ENCODE peak calls at places on chromosomes 11 and 22, in nine cellular contexts. E is Peyer's patch, S is H9, H is SK-N-SH, J is right atrium auricular region, R is GM10248, Q is A549, N is OCI-LY7, G is left ventricle myocardium inferior. T is an unnamed sample.

GRCh38 chr22:41638124-41638523 is 17.0 kb downstream of the XRCC6 start:
- DNase-seq in E (no peak), S (no peak), H (no peak), J (no peak), R (no peak), Q (peak), N (no peak), G (no peak), T (no peak)

GRCh38 chr11:126423743-126424142 is 68.3 kb downstream of the ST3GAL4 start:
- DNase-seq in E (no peak), S (no peak), H (no peak), J (no peak), R (no peak), Q (no peak), N (no peak), G (no peak), T (no peak)

GRCh38 chr22:45905924-45906865 is 70.8 kb downstream of the WNT7B start:
- DNase-seq in E (no peak), S (no peak), H (no peak), J (peak), R (no peak), Q (no peak), N (no peak), G (peak), T (no peak)

GRCh38 chr11:111417011-111417765 is 38.1 kb upstream of the POU2AF1 start:
- DNase-seq in E (no peak), S (no peak), H (no peak), J (no peak), R (peak), Q (no peak), N (peak), G (no peak), T (no peak)

GRCh38 chr22:35894464-35894878 is 134.2 kb downstream of the RBFOX2 start:
- DNase-seq in E (no peak), S (no peak), H (no peak), J (no peak), R (no peak), Q (no peak), N (peak), G (no peak), T (no peak)

GRCh38 chr11:126853732-126854131 is 146.8 kb downstream of the KIRREL3 start:
- DNase-seq in E (no peak), S (no peak), H (no peak), J (no peak), R (no peak), Q (peak), N (no peak), G (no peak), T (no peak)

GRCh38 chr11:57375490-57375889 is 5.5 kb downstream of the PRG3 start:
- DNase-seq in E (no peak), S (no peak), H (peak), J (no peak), R (no peak), Q (no peak), N (no peak), G (no peak), T (no peak)

GRCh38 chr22:21455334-21456089 is 11.7 kb upstream of the TMEM191C start:
- DNase-seq in E (no peak), S (peak), H (no peak), J (peak), R (no peak), Q (no peak), N (no peak), G (no peak), T (peak)

GRCh38 chr11:34564406-34564805 is 50.8 kb upstream of the ELF5 start:
- DNase-seq in E (no peak), S (peak), H (no peak), J (no peak), R (no peak), Q (no peak), N (no peak), G (no peak), T (no peak)

GRCh38 chr11:83007909-83008580 is 63.7 kb downstream of the RAB30 start:
- DNase-seq in E (peak), S (no peak), H (peak), J (peak), R (peak), Q (no peak), N (peak), G (peak), T (peak)

GRCh38 chr22:19168088-19168890 is 10.2 kb downstream of the SLC25A1 start:
- DNase-seq in E (no peak), S (peak), H (no peak), J (no peak), R (no peak), Q (no peak), N (no peak), G (no peak), T (no peak)

GRCh38 chr22:17972385-17973181 is 51.8 kb downstream of the MICAL3 start:
- DNase-seq in E (no peak), S (no peak), H (no peak), J (no peak), R (no peak), Q (peak), N (no peak), G (no peak), T (no peak)

GRCh38 chr11:36398261-36398953 is 102.3 kb downstream of the PRR5L start:
- DNase-seq in E (no peak), S (no peak), H (no peak), J (no peak), R (no peak), Q (no peak), N (no peak), G (no peak), T (no peak)

GRCh38 chr11:35174666-35175065 is 35.7 kb downstream of the CD44 start:
- DNase-seq in E (no peak), S (no peak), H (no peak), J (no peak), R (no peak), Q (no peak), N (no peak), G (no peak), T (no peak)

GRCh38 chr11:65898656-65899355 is 1.4 kb downstream of the FOSL1 start:
- DNase-seq in E (no peak), S (no peak), H (no peak), J (no peak), R (no peak), Q (no peak), N (no peak), G (no peak), T (no peak)

GRCh38 chr11:94638902-94639373 is 71.8 kb downstream of the PIWIL4 start:
- DNase-seq in E (no peak), S (no peak), H (no peak), J (no peak), R (peak), Q (no peak), N (no peak), G (no peak), T (no peak)

GRCh38 chr11:63903884-63904283 is 13.1 kb downstream of the RCOR2 start:
- DNase-seq in E (no peak), S (no peak), H (no peak), J (no peak), R (no peak), Q (no peak), N (no peak), G (no peak), T (no peak)

GRCh38 chr11:63897459-63898156 is 19.4 kb downstream of the RCOR2 start:
- DNase-seq in E (no peak), S (no peak), H (no peak), J (no peak), R (no peak), Q (no peak), N (no peak), G (no peak), T (no peak)

GRCh38 chr11:63905179-63905578 is 11.8 kb downstream of the RCOR2 start:
- DNase-seq in E (no peak), S (no peak), H (no peak), J (no peak), R (no peak), Q (no peak), N (no peak), G (no peak), T (no peak)

GRCh38 chr11:63904743-63905142 is 12.2 kb downstream of the RCOR2 start:
- DNase-seq in E (no peak), S (no peak), H (no peak), J (no peak), R (no peak), Q (no peak), N (no peak), G (no peak), T (no peak)

GRCh38 chr11:63901660-63902059 is 15.3 kb downstream of the RCOR2 start:
- DNase-seq in E (no peak), S (no peak), H (peak), J (no peak), R (no peak), Q (peak), N (no peak), G (no peak), T (no peak)
- TF ChIP-seq CTCF in E (no peak), S (peak), H (peak), J (no peak), R (no peak), Q (peak), N (peak), G (peak), T (peak)

GRCh38 chr11:87031433-87032170 is 6.1 kb upstream of the TMEM135 start:
- DNase-seq in E (no peak), S (no peak), H (no peak), J (no peak), R (no peak), Q (no peak), N (no peak), G (no peak), T (no peak)

GRCh38 chr11:87028688-87029087 is 9.0 kb upstream of the TMEM135 start:
- DNase-seq in E (no peak), S (no peak), H (no peak), J (no peak), R (no peak), Q (no peak), N (no peak), G (no peak), T (no peak)

GRCh38 chr11:87035976-87036583 is 1.7 kb upstream of the TMEM135 start:
- DNase-seq in E (no peak), S (no peak), H (no peak), J (no peak), R (no peak), Q (no peak), N (peak), G (no peak), T (no peak)

GRCh38 chr11:87033561-87033960 is 4.2 kb upstream of the TMEM135 start:
- DNase-seq in E (no peak), S (no peak), H (no peak), J (no peak), R (no peak), Q (no peak), N (no peak), G (no peak), T (no peak)

GRCh38 chr11:87030458-87031054 is 7.2 kb upstream of the TMEM135 start:
- DNase-seq in E (no peak), S (no peak), H (no peak), J (no peak), R (no peak), Q (peak), N (no peak), G (no peak), T (no peak)
- TF ChIP-seq CTCF in E (no peak), S (no peak), H (no peak), J (no peak), R (no peak), Q (no peak), N (no peak), G (no peak), T (no peak)

GRCh38 chr11:62149986-62150886 is 26.4 kb downstream of the INCENP start:
- DNase-seq in E (no peak), S (peak), H (no peak), J (no peak), R (no peak), Q (no peak), N (no peak), G (no peak), T (no peak)

GRCh38 chr11:62146476-62147200 is 22.8 kb downstream of the INCENP start:
- DNase-seq in E (no peak), S (peak), H (peak), J (peak), R (no peak), Q (no peak), N (no peak), G (no peak), T (no peak)

GRCh38 chr11:62145261-62145871 is 21.6 kb downstream of the INCENP start:
- DNase-seq in E (no peak), S (peak), H (peak), J (peak), R (no peak), Q (no peak), N (no peak), G (no peak), T (no peak)

GRCh38 chr11:62148271-62148980 is 24.6 kb downstream of the INCENP start:
- DNase-seq in E (no peak), S (no peak), H (no peak), J (no peak), R (no peak), Q (no peak), N (no peak), G (no peak), T (no peak)

GRCh38 chr11:62147545-62147944 is 23.7 kb downstream of the INCENP start:
- DNase-seq in E (no peak), S (peak), H (peak), J (peak), R (no peak), Q (no peak), N (no peak), G (no peak), T (no peak)
- TF ChIP-seq CTCF in E (no peak), S (no peak), H (no peak), J (no peak), R (no peak), Q (no peak), N (peak), G (no peak), T (no peak)

GRCh38 chr22:49999901-50000586 is 12.5 kb downstream of the IL17REL start:
- DNase-seq in E (no peak), S (no peak), H (peak), J (no peak), R (no peak), Q (no peak), N (no peak), G (no peak), T (no peak)

GRCh38 chr22:49999063-49999900 is 13.3 kb downstream of the IL17REL start:
- DNase-seq in E (peak), S (peak), H (peak), J (no peak), R (peak), Q (no peak), N (no peak), G (no peak), T (peak)

GRCh38 chr22:50002791-50003190 is 9.8 kb downstream of the IL17REL start:
- DNase-seq in E (no peak), S (no peak), H (no peak), J (no peak), R (no peak), Q (no peak), N (no peak), G (no peak), T (no peak)

GRCh38 chr22:50000587-50001387 is 11.8 kb downstream of the IL17REL start:
- DNase-seq in E (no peak), S (no peak), H (peak), J (no peak), R (no peak), Q (no peak), N (no peak), G (no peak), T (no peak)

DNA sequence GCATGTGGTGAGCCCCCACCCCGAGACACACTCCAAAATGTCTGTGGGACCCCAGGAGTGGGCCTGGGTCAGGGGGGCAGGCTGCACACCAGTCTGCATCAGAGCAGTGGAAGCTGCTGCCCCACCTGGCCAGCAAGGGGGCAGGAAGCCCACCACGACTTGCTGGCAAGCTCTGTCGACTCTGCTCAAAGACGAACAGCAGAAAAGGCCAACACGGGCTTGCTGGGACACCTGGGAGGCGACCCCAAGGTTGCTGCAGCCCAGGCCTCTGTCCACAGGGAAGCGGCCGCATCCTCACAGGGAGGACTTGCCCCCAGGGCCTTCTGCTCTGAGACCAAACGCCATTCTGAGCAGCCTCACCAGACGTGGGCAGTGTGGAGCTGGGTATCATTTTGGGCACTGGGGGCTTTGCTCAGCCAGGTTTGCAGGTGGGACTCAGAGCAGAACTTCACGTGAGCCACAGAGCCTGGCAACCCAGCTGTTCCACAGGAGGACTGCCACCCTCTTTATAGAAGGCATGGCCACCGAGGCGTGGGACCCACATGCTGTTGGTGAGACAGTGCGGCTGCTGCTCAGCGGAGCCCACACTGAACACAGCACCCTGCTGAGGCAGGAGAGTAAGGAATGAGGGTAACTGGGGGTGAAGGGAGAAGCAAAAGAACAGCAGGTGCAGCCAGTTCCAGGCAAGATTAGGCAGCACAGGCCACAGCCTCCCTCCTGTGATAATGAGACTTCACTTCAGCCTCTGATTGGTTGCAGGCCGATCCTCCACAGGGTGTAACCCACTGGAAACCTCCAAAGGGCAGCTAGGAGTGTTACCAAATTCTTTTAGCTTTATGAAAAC is 11.0 kb downstream of the IL17REL start:
- DNase-seq in E (no peak), S (no peak), H (no peak), J (no peak), R (no peak), Q (no peak), N (no peak), G (no peak), T (no peak)
- TF ChIP-seq CTCF in E (no peak), S (no peak), H (no peak), J (no peak), R (no peak), Q (no peak), N (no peak), G (no peak), T (no peak)

T was measured in neural crest cell.